ENCODE peak calls at places on chromosomes 5 and 9, in ten cellular contexts. G is OCI-LY7, R is chondrocyte, D is fibroblast of mammary gland, T is GM12878, Y is endodermal cell, W is foreskin fibroblast, I is tibial nerve, L is HL-60, Q is stomach. Z is an unnamed sample.

GRCh38 chr5:80591352-80591751 is 21.3 kb upstream of the ANKRD34B start:
- DNase-seq in Y (no peak), D (peak; percentile 44), T (no peak), G (no peak), R (no peak), L (no peak), Q (no peak), W (no peak), I (no peak), Z (no peak)

GRCh38 chr5:160496334-160496733 is 74.7 kb downstream of the PTTG1 start:
- DNase-seq in W (no peak), I (no peak), D (no peak), T (no peak), Q (no peak), R (no peak), Y (no peak), G (no peak), L (no peak), Z (no peak)

GRCh38 chr5:41524174-41524573 is 13.8 kb upstream of the PLCXD3 start:
- DNase-seq in R (no peak), T (no peak), Q (no peak), L (no peak), I (no peak), D (peak; percentile 32), Y (peak; percentile 72), G (no peak), W (no peak), Z (no peak)

GRCh38 chr5:121660142-121660541 is 191.5 kb upstream of the FTMT start:
- DNase-seq in D (no peak), R (no peak), W (no peak), Q (no peak), T (no peak), G (no peak), I (no peak), L (no peak), Y (peak; percentile 47), Z (no peak)

GRCh38 chr9:93575706-93576295 is 583 bp upstream of the PHF2 start:
- DNase-seq in L (peak; percentile 80), Y (peak; percentile 67), R (peak; percentile 86), T (no peak), I (peak; percentile 49), Q (peak; percentile 46), D (no peak), W (peak; percentile 69), G (peak; percentile 56), Z (peak; percentile 65)

GRCh38 chr5:74919487-74919886 is 53.3 kb upstream of the FAM169A start:
- DNase-seq in G (peak; percentile 12), I (no peak), W (peak; percentile 79), L (no peak), Y (peak; percentile 55), T (no peak), R (no peak), D (peak; percentile 74), Q (no peak), Z (no peak)

GRCh38 chr9:6029581-6029980 is 14.2 kb upstream of the RANBP6 start:
- DNase-seq in Y (no peak), L (no peak), W (no peak), G (no peak), D (no peak), T (no peak), R (no peak), I (no peak), Q (no peak), Z (no peak)

GRCh38 chr9:115198018-115198417 is 80.1 kb upstream of the TNC start:
- DNase-seq in W (peak; percentile 78), T (no peak), R (no peak), D (peak; percentile 82), Y (no peak), Q (no peak), G (no peak), I (peak; percentile 17), L (no peak), Z (peak; percentile 17)

GRCh38 chr5:117454716-117455212 is 880.1 kb upstream of the SEMA6A start:
- DNase-seq in I (peak; percentile 48), R (peak; percentile 54), W (peak; percentile 2), D (peak; percentile 18), Q (peak; percentile 61), Y (peak; percentile 93), L (peak; percentile 5), G (peak; percentile 57), T (peak; percentile 20), Z (peak; percentile 78)

GRCh38 chr5:117461403-117461802 is 886.8 kb upstream of the SEMA6A start:
- DNase-seq in G (no peak), T (no peak), L (no peak), I (no peak), R (no peak), W (no peak), Y (no peak), Q (no peak), D (no peak), Z (no peak)

DNA sequence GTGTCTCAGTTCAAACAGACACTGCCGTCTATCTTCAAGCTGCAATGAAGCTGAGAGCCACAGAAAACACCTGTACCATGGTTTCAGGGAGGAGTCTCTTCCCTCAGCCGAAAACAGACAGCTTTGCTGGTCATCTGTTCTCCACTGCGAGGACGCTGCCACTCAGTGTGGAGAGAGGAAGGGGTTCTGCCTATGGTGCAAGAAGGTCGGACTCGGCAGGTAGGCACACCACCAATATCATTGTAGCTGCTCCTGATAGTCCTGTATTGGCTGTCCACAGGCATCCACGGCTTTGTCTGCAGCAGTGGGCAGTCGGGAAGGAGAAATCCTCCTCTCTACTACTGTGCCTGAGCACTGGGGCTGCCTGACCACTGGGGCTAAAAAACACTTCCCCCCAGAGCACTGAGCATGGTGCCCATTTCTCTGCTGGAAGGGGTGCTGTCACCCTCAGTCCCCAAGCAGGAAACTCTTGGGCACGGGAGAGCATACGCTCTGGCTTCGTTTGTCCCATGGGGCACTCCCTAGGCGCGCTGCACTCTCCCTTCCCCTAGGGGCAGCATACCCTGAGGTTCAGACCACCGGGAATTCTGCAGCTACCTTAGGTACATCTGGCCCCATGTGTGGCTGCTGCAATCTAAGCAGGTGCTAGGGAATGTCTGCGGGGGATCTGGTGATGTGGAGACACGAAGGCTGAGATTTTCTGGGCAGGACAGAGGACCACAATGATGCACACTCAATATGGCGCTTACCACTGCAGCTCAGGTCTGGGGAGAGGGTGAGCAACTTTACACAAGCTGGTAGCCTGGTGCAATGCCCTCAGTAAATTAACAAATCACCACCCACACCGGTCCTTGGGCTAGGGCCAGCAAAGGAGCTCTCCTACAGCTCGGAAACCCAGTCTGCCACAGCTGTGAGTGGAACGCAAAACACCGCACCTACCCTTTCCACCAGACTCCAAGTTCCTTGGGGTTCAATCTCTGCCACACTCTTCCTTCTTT is 880.9 kb upstream of the SEMA6A start:
- DNase-seq in T (no peak), I (no peak), W (no peak), L (no peak), Q (peak; percentile 30), Y (peak; percentile 89), G (peak; percentile 7), D (no peak), R (peak; percentile 56), Z (peak; percentile 52)
- TF ChIP-seq CTCF in T (peak; percentile 36), I (no peak), W (peak; percentile 16), L (no peak), Q (peak; percentile 8), Y (peak; percentile 85), G (peak; percentile 57), D (peak; percentile 15), R (peak; percentile 23), Z (no peak)

DNA sequence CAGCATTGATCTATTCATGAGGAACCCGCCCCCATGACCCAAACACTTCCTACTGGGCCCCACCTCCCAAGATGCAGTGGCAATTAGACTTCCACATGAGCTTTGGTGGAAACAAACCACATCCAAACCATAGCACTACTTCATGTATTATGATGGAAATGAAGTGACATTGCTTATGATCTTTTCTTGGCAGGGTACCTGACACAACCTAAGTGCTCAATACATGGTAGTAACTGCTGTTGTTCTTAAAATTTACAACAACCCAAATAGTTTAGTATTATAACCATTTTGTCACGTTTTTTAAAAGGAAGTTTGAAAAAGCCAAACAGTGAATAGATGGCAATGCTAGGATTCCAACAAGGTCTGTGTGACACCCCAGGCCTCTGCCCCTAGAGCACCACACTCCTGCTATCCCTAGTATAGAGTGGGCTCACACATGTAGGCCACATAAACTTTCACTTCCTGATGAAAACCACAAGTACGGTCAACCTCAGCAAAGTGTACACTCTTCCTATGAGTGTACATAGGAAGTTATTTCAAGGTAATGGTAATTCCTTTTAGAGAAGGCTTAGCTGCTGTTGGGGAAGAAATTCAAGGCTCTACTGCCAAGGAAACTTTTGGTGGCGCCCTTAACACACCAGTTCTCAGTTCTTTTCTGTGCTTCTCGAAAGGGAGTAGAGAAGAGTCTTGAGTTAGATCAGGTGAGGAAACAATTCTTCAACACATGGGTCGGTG is 97.6 kb downstream of the ARSB start:
- DNase-seq in R (no peak), L (no peak), Y (peak; percentile 38), G (peak; percentile 74), D (no peak), T (peak; percentile 78), Q (no peak), W (no peak), I (no peak), Z (no peak)
- TF ChIP-seq CTCF in R (no peak), L (no peak), Y (no peak), G (peak; percentile 63), D (no peak), T (peak; percentile 11), Q (no peak), W (no peak), I (no peak), Z (no peak)

DNA sequence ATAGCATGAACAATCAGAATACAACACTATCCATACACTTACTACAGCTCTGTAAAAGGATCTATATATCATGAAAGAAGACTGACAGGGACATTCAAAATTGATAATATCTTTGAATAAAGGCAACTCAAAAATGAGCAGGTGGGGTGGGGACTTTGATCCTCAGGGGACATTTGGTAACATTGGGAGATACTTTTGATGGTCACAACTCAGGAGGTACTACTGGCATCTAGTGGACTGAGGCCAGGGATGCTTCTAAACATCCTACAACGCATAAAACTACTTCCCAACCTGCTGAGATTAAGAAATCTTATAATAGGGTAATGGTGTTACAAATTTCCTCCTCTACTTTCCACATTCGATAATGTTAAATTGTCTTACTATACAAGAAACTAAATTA is 243.9 kb downstream of the ARL15 start:
- DNase-seq in I (no peak), L (no peak), D (no peak), W (no peak), T (no peak), R (no peak), G (no peak), Y (no peak), Q (no peak), Z (no peak)
- TF ChIP-seq CTCF in I (no peak), L (no peak), D (no peak), W (no peak), T (no peak), R (peak; percentile 53), G (no peak), Y (peak; percentile 67), Q (no peak), Z (no peak)

GRCh38 chr5:177608243-177609075 is 8.5 kb downstream of the B4GALT7 start:
- DNase-seq in Y (no peak), G (no peak), R (no peak), Q (no peak), D (no peak), T (no peak), I (no peak), L (no peak), W (no peak), Z (no peak)

GRCh38 chr5:177607115-177607451 is 7.2 kb downstream of the B4GALT7 start:
- DNase-seq in Q (no peak), W (no peak), R (peak; percentile 88), G (no peak), L (no peak), Y (no peak), I (no peak), T (no peak), D (no peak), Z (no peak)

GRCh38 chr5:177609076-177610059 is 9.4 kb downstream of the B4GALT7 start:
- DNase-seq in L (no peak), G (no peak), Y (no peak), D (no peak), R (no peak), Q (no peak), W (no peak), T (no peak), I (no peak), Z (no peak)

GRCh38 chr5:177606071-177607051 is 6.4 kb downstream of the B4GALT7 start:
- DNase-seq in D (no peak), W (no peak), R (peak; percentile 92), L (no peak), I (no peak), Q (no peak), T (no peak), G (no peak), Y (no peak), Z (no peak)

DNA sequence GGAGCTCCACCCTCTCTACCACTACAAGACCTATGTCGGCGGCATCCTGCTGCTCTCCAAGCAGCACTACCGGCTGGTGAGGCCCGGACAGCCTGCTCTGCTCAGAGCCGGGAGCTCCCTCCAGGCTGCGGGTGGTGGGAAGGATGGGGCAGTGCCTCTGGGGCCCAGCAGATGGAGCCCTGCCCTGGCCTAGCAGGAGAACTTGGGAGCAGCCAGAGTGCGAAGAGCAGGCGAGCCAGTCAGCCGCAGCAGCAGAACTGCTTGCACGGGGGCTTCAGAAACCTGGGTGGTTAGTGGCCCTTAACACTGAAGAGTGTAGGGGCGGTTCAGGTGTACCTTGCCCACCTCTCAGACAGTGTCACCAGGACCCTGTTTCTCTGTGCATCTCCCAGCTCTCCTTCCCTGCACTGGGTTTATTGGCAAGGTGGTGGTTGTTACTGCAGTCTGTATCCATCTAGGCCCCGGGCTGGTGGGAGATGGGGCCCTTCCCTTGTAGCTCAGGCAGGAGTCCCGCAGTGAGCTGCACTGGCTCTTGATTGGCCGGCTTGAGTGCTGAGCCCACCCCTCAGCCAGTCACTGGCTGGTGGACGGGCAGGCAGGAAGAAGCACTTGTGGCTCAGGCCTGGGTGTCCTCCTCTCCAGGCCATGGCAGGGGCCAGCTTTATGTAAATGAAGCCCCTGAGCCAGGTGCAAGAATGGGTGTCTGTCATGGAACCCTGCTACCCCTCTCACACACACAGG is 7.7 kb downstream of the B4GALT7 start:
- DNase-seq in L (peak; percentile 51), T (no peak), R (peak; percentile 96), W (peak; percentile 94), I (peak; percentile 54), G (peak; percentile 69), Y (peak; percentile 97), Q (peak; percentile 84), D (peak; percentile 79), Z (peak; percentile 83)
- TF ChIP-seq CTCF in L (peak; percentile 84), T (peak; percentile 88), R (peak; percentile 96), W (peak; percentile 88), I (peak; percentile 83), G (peak; percentile 84), Y (peak; percentile 97), Q (peak; percentile 87), D (peak; percentile 82), Z (peak; percentile 79)